ENCODE peak calls at places on chromosomes 1 and 21, in six cellular contexts. L is trophoblast cell; X is HFF-Myc; F is T-helper 1 cell; O is CD8-positive, alpha-beta T cell; C is glomerular endothelial cell. Z is an unnamed sample.

GRCh38 chr1:212557739-212558664 is 50.6 kb upstream of the ATF3 start:
- DNase-seq in X (no peak), O (no peak), L (peak; percentile 83), C (no peak), F (no peak), Z (no peak)

GRCh38 chr1:116277840-116278540 is 95.1 kb upstream of the ATP1A1 start:
- DNase-seq in F (no peak), L (no peak), O (peak; percentile 17), X (no peak), C (no peak), Z (no peak)

GRCh38 chr1:20787775-20788488 is 825 bp upstream of the HP1BP3 start:
- DNase-seq in C (no peak), F (no peak), L (peak; percentile 69), X (no peak), O (no peak), Z (peak; percentile 8)

GRCh38 chr21:44765231-44766013 is 36.2 kb downstream of the UBE2G2 start:
- DNase-seq in L (peak; percentile 48), F (no peak), O (peak; percentile 64), C (no peak), X (no peak), Z (no peak)

GRCh38 chr1:201144701-201145100 is 9.6 kb downstream of the TMEM9 start:
- DNase-seq in O (no peak), L (no peak), C (no peak), F (no peak), X (no peak), Z (no peak)

GRCh38 chr1:9282436-9282955 is 10.2 kb upstream of the SPSB1 start:
- DNase-seq in X (no peak), O (no peak), F (no peak), L (no peak), C (no peak), Z (no peak)

GRCh38 chr1:51954783-51955182 is 35.7 kb downstream of the RAB3B start:
- DNase-seq in C (no peak), F (no peak), X (no peak), L (peak; percentile 11), O (no peak), Z (no peak)

GRCh38 chr21:22575165-22575584 is 1577.0 kb downstream of the NCAM2 start:
- DNase-seq in F (no peak), L (peak; percentile 55), X (no peak), O (no peak), C (peak; percentile 31), Z (no peak)

GRCh38 chr1:16212251-16212961 is at the start of gene ARHGEF19:
- DNase-seq in C (no peak), L (no peak), O (no peak), F (no peak), X (no peak), Z (no peak)

GRCh38 chr1:109801791-109802135 is 38.0 kb upstream of the EPS8L3 start:
- DNase-seq in F (no peak), L (no peak), O (no peak), C (no peak), X (no peak), Z (no peak)

GRCh38 chr1:51636765-51637522 is 20.1 kb downstream of the OSBPL9 start:
- DNase-seq in X (no peak), C (no peak), L (peak; percentile 54), F (no peak), O (no peak), Z (no peak)

GRCh38 chr1:35222322-35223108 is 29.6 kb upstream of the SFPQ start:
- DNase-seq in F (no peak), C (no peak), X (no peak), L (no peak), O (no peak), Z (peak; percentile 5)

GRCh38 chr1:228219245-228219961 is 11.6 kb downstream of the OBSCN start:
- DNase-seq in F (no peak), L (no peak), O (no peak), C (no peak), X (no peak), Z (no peak)

GRCh38 chr1:211281322-211282022 is 22.3 kb downstream of the RCOR3 start:
- DNase-seq in O (no peak), L (no peak), F (no peak), C (no peak), X (no peak), Z (no peak)

GRCh38 chr1:187252923-187253322 is 424.2 kb downstream of the PLA2G4A start:
- DNase-seq in L (no peak), O (no peak), F (no peak), X (no peak), C (no peak), Z (no peak)

GRCh38 chr1:206708058-206708457 is 23.4 kb downstream of the MAPKAPK2 start:
- DNase-seq in F (no peak), L (no peak), C (no peak), X (no peak), O (no peak), Z (no peak)

GRCh38 chr21:29372063-29372802 is 73.5 kb downstream of the BACH1 start:
- DNase-seq in C (peak; percentile 57), L (peak; percentile 93), O (peak; percentile 57), X (peak; percentile 81), F (peak; percentile 40), Z (peak; percentile 81)

GRCh38 chr21:46599251-46599572 is 5.7 kb downstream of the S100B start:
- DNase-seq in L (peak; percentile 95), X (peak; percentile 10), C (peak; percentile 96), O (no peak), F (no peak), Z (peak; percentile 74)

GRCh38 chr1:40750326-40750975 is 33.1 kb upstream of the KCNQ4 start:
- DNase-seq in O (no peak), C (no peak), L (no peak), X (no peak), F (no peak), Z (no peak)

GRCh38 chr1:204093421-204093717 is 20.5 kb downstream of the SOX13 start:
- DNase-seq in X (no peak), F (no peak), C (no peak), O (no peak), L (no peak), Z (no peak)

GRCh38 chr1:161080391-161081150 is 8.8 kb downstream of the NECTIN4 start:
- DNase-seq in O (no peak), C (no peak), L (peak; percentile 94), F (no peak), X (no peak), Z (no peak)

GRCh38 chr1:93845554-93846150 is 33.4 kb downstream of the DNTTIP2 start:
- DNase-seq in L (peak; percentile 87), F (peak; percentile 19), O (no peak), C (no peak), X (peak; percentile 43), Z (peak; percentile 73)

GRCh38 chr1:226436855-226437491 is 29.1 kb upstream of the PARP1 start:
- DNase-seq in L (no peak), O (no peak), F (no peak), C (no peak), X (no peak), Z (no peak)

GRCh38 chr1:6137758-6138157 is 42.4 kb downstream of the CHD5 start:
- DNase-seq in O (no peak), C (no peak), X (no peak), L (no peak), F (no peak), Z (no peak)

GRCh38 chr1:118290046-118290445 is 105.0 kb upstream of the SPAG17 start:
- DNase-seq in F (no peak), O (no peak), L (peak; percentile 88), X (no peak), C (no peak), Z (no peak)

GRCh38 chr1:106360252-106360651 is 696.2 kb upstream of the PRMT6 start:
- DNase-seq in C (no peak), X (no peak), O (no peak), L (no peak), F (no peak), Z (no peak)

GRCh38 chr1:161367684-161368398 is at the start of gene CFAP126:
- DNase-seq in O (no peak), X (peak; percentile 32), L (peak; percentile 88), F (peak; percentile 40), C (peak; percentile 44), Z (peak; percentile 62)

GRCh38 chr1:33036051-33036525 is 595 bp downstream of the AK2 start:
- DNase-seq in L (peak; percentile 54), F (no peak), O (no peak), C (no peak), X (no peak), Z (no peak)

GRCh38 chr1:80624682-80625081 is 1176.1 kb upstream of the ADGRL2 start:
- DNase-seq in L (no peak), F (no peak), C (no peak), O (no peak), X (no peak), Z (no peak)

GRCh38 chr1:17861685-17862084 is 106.6 kb downstream of the ACTL8 start:
- DNase-seq in X (no peak), L (no peak), O (no peak), C (no peak), F (no peak), Z (no peak)

Z was measured in astrocyte of the cerebellum.